ENCODE peak calls at places on chromosomes 16 and 17, in six cellular contexts. Z is lower lobe of right lung; F is T-helper 17 cell; G is neuronal stem cell; Y is stimulated activated CD8-positive, alpha-beta memory T cell treated with anti-CD3 and anti-CD28 coated beads, Interleukin-4, amount 100 ng/mL, for 24 hours; X is left colon. S is an unnamed sample.
A peak's percentile ranks its signal among the peaks of the same experiment; 100 is the strongest.

GRCh38 chr16:49809561-49809960 is 46.4 kb downstream of the ZNF423 start:
- DNase-seq in Z (no peak), F (no peak), G (no peak), Y (no peak), X (no peak), S (no peak)

GRCh38 chr16:89764711-89765201 is 43.4 kb downstream of the ZNF276 start:
- DNase-seq in Z (peak; percentile 77), F (no peak), G (no peak), Y (peak; percentile 31), X (peak; percentile 68), S (no peak)

GRCh38 chr17:74512624-74513084 is 18.6 kb downstream of the CD300LB start:
- DNase-seq in Z (no peak), F (no peak), G (no peak), Y (peak; percentile 20), X (no peak), S (no peak)

GRCh38 chr17:79002291-79002690 is 7.3 kb downstream of the CANT1 start:
- DNase-seq in Z (no peak), F (no peak), G (no peak), Y (no peak), X (peak; percentile 25), S (no peak)

GRCh38 chr17:68328676-68329075 is 37.4 kb downstream of the ARSG start:
- DNase-seq in Z (no peak), F (no peak), G (no peak), Y (no peak), X (no peak), S (no peak)

GRCh38 chr17:67377727-67378443 is 804 bp downstream of the PITPNC1 start:
- DNase-seq in Z (peak; percentile 75), F (peak; percentile 35), G (peak; percentile 57), Y (peak; percentile 39), X (peak; percentile 46), S (peak; percentile 52)

GRCh38 chr16:88315543-88316105 is 67.1 kb upstream of the ZNF469 start:
- DNase-seq in Z (no peak), F (no peak), G (no peak), Y (no peak), X (peak; percentile 45), S (no peak)

GRCh38 chr16:83117810-83118209 is 491.0 kb downstream of the CDH13 start:
- DNase-seq in Z (no peak), F (no peak), G (no peak), Y (no peak), X (no peak), S (no peak)

GRCh38 chr16:55107851-55108250 is 177.2 kb downstream of the IRX5 start:
- DNase-seq in Z (no peak), F (no peak), G (no peak), Y (no peak), X (no peak), S (no peak)

GRCh38 chr17:76132574-76133338 is 8.3 kb downstream of the FOXJ1 start:
- DNase-seq in Z (peak; percentile 82), F (no peak), G (no peak), Y (no peak), X (peak; percentile 77), S (peak; percentile 93)